ENCODE peak calls at places on chromosomes 6 and 20, in four cellular contexts. One of them, this sample, is unnamed.

GRCh38 chr6:107532707-107533106 is 42.8 kb downstream of the SOBP start:
- DNase-seq in IMR-90: no peak
- DNase-seq in body of pancreas: peak
- DNase-seq in lower lobe of right lung: no peak
- DNase-seq in this sample: no peak

GRCh38 chr20:15061061-15061430 is 723.6 kb upstream of the FLRT3 start:
- DNase-seq in IMR-90: no peak
- DNase-seq in body of pancreas: no peak
- DNase-seq in lower lobe of right lung: no peak
- DNase-seq in this sample: no peak

GRCh38 chr6:129486333-129486732 is 223.6 kb downstream of the ARHGAP18 start:
- DNase-seq in IMR-90: no peak
- DNase-seq in body of pancreas: no peak
- DNase-seq in lower lobe of right lung: no peak
- DNase-seq in this sample: no peak

GRCh38 chr6:97813881-97814280 is 530.9 kb upstream of the MMS22L start:
- DNase-seq in IMR-90: no peak
- DNase-seq in body of pancreas: no peak
- DNase-seq in lower lobe of right lung: no peak
- DNase-seq in this sample: no peak

GRCh38 chr6:20647585-20647984 is 113.3 kb downstream of the CDKAL1 start:
- DNase-seq in IMR-90: no peak
- DNase-seq in body of pancreas: no peak
- DNase-seq in lower lobe of right lung: no peak
- DNase-seq in this sample: no peak

GRCh38 chr20:23206061-23206460 is 119.9 kb upstream of the CD93 start:
- DNase-seq in IMR-90: no peak
- DNase-seq in body of pancreas: no peak
- DNase-seq in lower lobe of right lung: no peak
- DNase-seq in this sample: no peak

GRCh38 chr6:124490123-124490522 is 472.1 kb upstream of the RNF217 start:
- DNase-seq in IMR-90: no peak
- DNase-seq in body of pancreas: no peak
- DNase-seq in lower lobe of right lung: no peak
- DNase-seq in this sample: no peak

GRCh38 chr6:87784690-87785089 is 82.7 kb upstream of the AKIRIN2 start:
- DNase-seq in IMR-90: no peak
- DNase-seq in body of pancreas: no peak
- DNase-seq in lower lobe of right lung: no peak
- DNase-seq in this sample: no peak

GRCh38 chr20:48845721-48846306 is 18.0 kb upstream of the PREX1 start:
- DNase-seq in IMR-90: peak
- DNase-seq in body of pancreas: no peak
- DNase-seq in lower lobe of right lung: no peak
- DNase-seq in this sample: no peak

GRCh38 chr20:37902504-37903313 is at the start of gene VSTM2L:
- DNase-seq in IMR-90: peak
- DNase-seq in body of pancreas: no peak
- DNase-seq in lower lobe of right lung: no peak
- DNase-seq in this sample: no peak

GRCh38 chr6:148445620-148446019 is 103.0 kb downstream of the SASH1 start:
- DNase-seq in IMR-90: peak
- DNase-seq in body of pancreas: no peak
- DNase-seq in lower lobe of right lung: no peak
- DNase-seq in this sample: no peak

GRCh38 chr6:166156942-166157341 is 10.7 kb downstream of the TBXT start:
- DNase-seq in IMR-90: peak
- DNase-seq in body of pancreas: no peak
- DNase-seq in lower lobe of right lung: no peak
- DNase-seq in this sample: no peak

GRCh38 chr6:11845664-11846577 is 67.3 kb upstream of the ADTRP start:
- DNase-seq in IMR-90: no peak
- DNase-seq in body of pancreas: peak
- DNase-seq in lower lobe of right lung: no peak
- DNase-seq in this sample: no peak

GRCh38 chr20:48460681-48461080 is 367.1 kb downstream of the PREX1 start:
- DNase-seq in IMR-90: no peak
- DNase-seq in body of pancreas: no peak
- DNase-seq in lower lobe of right lung: no peak
- DNase-seq in this sample: no peak

GRCh38 chr20:37986063-37986858 is 47.0 kb downstream of the TTI1 start:
- DNase-seq in IMR-90: no peak
- DNase-seq in body of pancreas: no peak
- DNase-seq in lower lobe of right lung: no peak
- DNase-seq in this sample: no peak

GRCh38 chr6:139402935-139403386 is 28.5 kb upstream of the CITED2 start:
- DNase-seq in IMR-90: peak
- DNase-seq in body of pancreas: no peak
- DNase-seq in lower lobe of right lung: no peak
- DNase-seq in this sample: no peak

GRCh38 chr6:165811512-165811911 is 148.5 kb upstream of the PDE10A start:
- DNase-seq in IMR-90: peak
- DNase-seq in body of pancreas: no peak
- DNase-seq in lower lobe of right lung: no peak
- DNase-seq in this sample: no peak

GRCh38 chr6:88442731-88443130 is 276.6 kb upstream of the CNR1 start:
- DNase-seq in IMR-90: no peak
- DNase-seq in body of pancreas: no peak
- DNase-seq in lower lobe of right lung: no peak
- DNase-seq in this sample: no peak

GRCh38 chr20:5928831-5929715 is 21.3 kb downstream of the TRMT6 start:
- DNase-seq in IMR-90: no peak
- DNase-seq in body of pancreas: no peak
- DNase-seq in lower lobe of right lung: no peak
- DNase-seq in this sample: no peak

GRCh38 chr6:137494281-137494966 is at the start of gene OLIG3:
- DNase-seq in IMR-90: no peak
- DNase-seq in body of pancreas: no peak
- DNase-seq in lower lobe of right lung: no peak
- DNase-seq in this sample: no peak

GRCh38 chr6:9412951-9413559 is 977.7 kb upstream of the SLC35B3 start:
- DNase-seq in IMR-90: no peak
- DNase-seq in body of pancreas: peak
- DNase-seq in lower lobe of right lung: no peak
- DNase-seq in this sample: no peak

GRCh38 chr20:58661298-58662141 is 10.4 kb downstream of the STX16 start:
- DNase-seq in IMR-90: no peak
- DNase-seq in body of pancreas: no peak
- DNase-seq in lower lobe of right lung: no peak
- DNase-seq in this sample: no peak

GRCh38 chr20:38152175-38153010 is 12.7 kb downstream of the TGM2 start:
- DNase-seq in IMR-90: peak
- DNase-seq in body of pancreas: peak
- DNase-seq in lower lobe of right lung: peak
- DNase-seq in this sample: peak

GRCh38 chr6:107110200-107110599 is 5.1 kb downstream of the BEND3 start:
- DNase-seq in IMR-90: no peak
- DNase-seq in body of pancreas: no peak
- DNase-seq in lower lobe of right lung: no peak
- DNase-seq in this sample: no peak

GRCh38 chr20:41046716-41047115 is 18.1 kb downstream of the TOP1 start:
- DNase-seq in IMR-90: peak
- DNase-seq in body of pancreas: no peak
- DNase-seq in lower lobe of right lung: no peak
- DNase-seq in this sample: no peak

GRCh38 chr20:31666258-31667042 is 28.7 kb downstream of the COX4I2 start:
- DNase-seq in IMR-90: no peak
- DNase-seq in body of pancreas: no peak
- DNase-seq in lower lobe of right lung: peak
- DNase-seq in this sample: no peak

GRCh38 chr6:16136086-16136485 is 7.2 kb downstream of the MYLIP start:
- DNase-seq in IMR-90: no peak
- DNase-seq in body of pancreas: no peak
- DNase-seq in lower lobe of right lung: no peak
- DNase-seq in this sample: no peak

GRCh38 chr6:106534564-106534982 is 94.7 kb downstream of the RTN4IP1 start:
- DNase-seq in IMR-90: no peak
- DNase-seq in body of pancreas: no peak
- DNase-seq in lower lobe of right lung: no peak
- DNase-seq in this sample: no peak

GRCh38 chr6:132131351-132131750 is 180.2 kb upstream of the CCN2 start:
- DNase-seq in IMR-90: no peak
- DNase-seq in body of pancreas: no peak
- DNase-seq in lower lobe of right lung: no peak
- DNase-seq in this sample: no peak

GRCh38 chr6:38195113-38195635 is 375.6 kb downstream of the ZFAND3 start:
- DNase-seq in IMR-90: no peak
- DNase-seq in body of pancreas: peak
- DNase-seq in lower lobe of right lung: no peak
- DNase-seq in this sample: no peak

GRCh38 chr6:41273699-41274098 is 12.8 kb downstream of the TREM1 start:
- DNase-seq in IMR-90: no peak
- DNase-seq in body of pancreas: no peak
- DNase-seq in lower lobe of right lung: no peak
- DNase-seq in this sample: no peak

GRCh38 chr6:24125980-24126379 is at the start of gene NRSN1:
- DNase-seq in IMR-90: no peak
- DNase-seq in body of pancreas: peak
- DNase-seq in lower lobe of right lung: no peak
- DNase-seq in this sample: no peak

GRCh38 chr6:87968435-87969278 is 79.0 kb upstream of the SPACA1 start:
- DNase-seq in IMR-90: no peak
- DNase-seq in body of pancreas: peak
- DNase-seq in lower lobe of right lung: peak
- DNase-seq in this sample: no peak

GRCh38 chr6:135129139-135129867 is 51.8 kb upstream of the MYB start:
- DNase-seq in IMR-90: no peak
- DNase-seq in body of pancreas: no peak
- DNase-seq in lower lobe of right lung: no peak
- DNase-seq in this sample: no peak

GRCh38 chr6:52538921-52539354 is 37.9 kb downstream of the TRAM2 start:
- DNase-seq in IMR-90: peak
- DNase-seq in body of pancreas: no peak
- DNase-seq in lower lobe of right lung: no peak
- DNase-seq in this sample: no peak

GRCh38 chr6:122789862-122790739 is 1.0 kb downstream of the SMPDL3A start:
- DNase-seq in IMR-90: peak
- DNase-seq in body of pancreas: peak
- DNase-seq in lower lobe of right lung: no peak
- DNase-seq in this sample: no peak

GRCh38 chr6:105192707-105193465 is 13.1 kb upstream of the POPDC3 start:
- DNase-seq in IMR-90: peak
- DNase-seq in body of pancreas: no peak
- DNase-seq in lower lobe of right lung: no peak
- DNase-seq in this sample: no peak

GRCh38 chr20:53146201-53146891 is 174.2 kb downstream of the TSHZ2 start:
- DNase-seq in IMR-90: no peak
- DNase-seq in body of pancreas: no peak
- DNase-seq in lower lobe of right lung: no peak
- DNase-seq in this sample: no peak

GRCh38 chr6:150925655-150925928 is 60.1 kb downstream of the MTHFD1L start:
- DNase-seq in IMR-90: no peak
- DNase-seq in body of pancreas: no peak
- DNase-seq in lower lobe of right lung: no peak
- DNase-seq in this sample: no peak
- TF ChIP-seq CTCF in IMR-90: no peak
- TF ChIP-seq CTCF in body of pancreas: no peak
- TF ChIP-seq CTCF in lower lobe of right lung: no peak
- TF ChIP-seq CTCF in this sample: no peak

GRCh38 chr6:127120787-127121636 is 2.5 kb downstream of the RSPO3 start:
- DNase-seq in IMR-90: peak
- DNase-seq in body of pancreas: peak
- DNase-seq in lower lobe of right lung: peak
- DNase-seq in this sample: peak
- TF ChIP-seq CTCF in IMR-90: peak
- TF ChIP-seq CTCF in body of pancreas: peak
- TF ChIP-seq CTCF in lower lobe of right lung: peak
- TF ChIP-seq CTCF in this sample: no peak

GRCh38 chr6:14129572-14129971 is 12.0 kb downstream of the CD83 start:
- DNase-seq in IMR-90: peak
- DNase-seq in body of pancreas: peak
- DNase-seq in lower lobe of right lung: no peak
- DNase-seq in this sample: no peak
- TF ChIP-seq CTCF in IMR-90: peak
- TF ChIP-seq CTCF in body of pancreas: peak
- TF ChIP-seq CTCF in lower lobe of right lung: peak
- TF ChIP-seq CTCF in this sample: no peak

DNA sequence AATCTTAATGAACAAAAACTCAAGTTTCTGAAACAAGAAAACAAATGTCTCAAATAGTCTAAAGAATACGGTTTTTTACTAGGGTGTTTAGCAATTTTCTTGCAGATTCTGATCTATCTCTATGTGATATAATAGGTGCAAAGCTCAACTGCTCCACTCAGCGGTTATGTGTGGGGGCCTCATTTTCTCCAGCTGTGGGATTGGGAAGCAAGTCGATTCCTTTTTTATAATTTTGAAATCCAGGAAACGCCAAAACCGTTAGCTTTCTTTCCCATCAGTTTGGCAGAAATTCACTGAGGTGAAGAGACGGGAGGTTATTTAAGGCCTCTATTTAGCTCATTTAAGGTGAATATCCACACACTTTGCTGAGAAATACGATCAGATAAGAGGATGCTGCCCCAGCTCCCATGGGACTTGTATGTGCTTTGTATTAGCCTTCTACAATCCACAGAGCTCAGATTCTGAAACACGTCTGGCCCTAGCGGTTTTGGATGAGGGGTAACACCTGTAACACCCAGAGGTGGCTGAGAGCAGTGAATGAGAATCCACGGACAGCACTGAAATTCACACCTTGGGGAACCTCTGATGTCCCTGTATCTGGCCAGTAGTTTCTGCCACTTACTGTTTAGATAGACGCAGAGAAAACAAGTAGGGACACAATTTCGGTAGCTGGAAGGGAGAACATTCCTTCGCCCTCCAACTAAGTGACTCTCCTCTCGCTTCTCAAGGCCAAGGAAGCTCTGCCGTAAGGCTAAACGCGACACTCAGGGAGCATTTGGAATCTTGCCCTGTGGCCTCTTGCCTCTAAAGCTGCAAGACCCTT is 6.6 kb upstream of the BCAS4 start:
- DNase-seq in IMR-90: peak
- DNase-seq in body of pancreas: peak
- DNase-seq in lower lobe of right lung: peak
- DNase-seq in this sample: no peak
- TF ChIP-seq CTCF in IMR-90: peak
- TF ChIP-seq CTCF in body of pancreas: peak
- TF ChIP-seq CTCF in lower lobe of right lung: peak
- TF ChIP-seq CTCF in this sample: no peak